ENCODE peak calls at places on chromosomes 5 and 9, in four cellular contexts. A, W, O and T are unnamed samples.

GRCh38 chr9:134618163-134618822 is 23.3 kb upstream of the COL5A1 start:
- DNase-seq in A (no peak), W (no peak), O (no peak), T (no peak)

GRCh38 chr9:79184821-79185220 is 386.9 kb upstream of the TLE4 start:
- DNase-seq in A (no peak), W (no peak), O (no peak), T (no peak)

GRCh38 chr5:134101686-134102439 is 12.6 kb upstream of the TCF7 start:
- DNase-seq in A (peak; percentile 21), W (no peak), O (peak; percentile 93), T (peak; percentile 58)

GRCh38 chr5:95241-95980 is 3.4 kb downstream of the PLEKHG4B start:
- DNase-seq in A (no peak), W (no peak), O (no peak), T (no peak)

GRCh38 chr9:35538361-35539234 is 48.7 kb downstream of the RUSC2 start:
- DNase-seq in A (no peak), W (no peak), O (no peak), T (no peak)

GRCh38 chr9:76403352-76403751 is 9.1 kb upstream of the RFK start:
- DNase-seq in A (peak; percentile 42), W (no peak), O (no peak), T (peak; percentile 64)

GRCh38 chr5:59067976-59068651 is 485.2 kb downstream of the RAB3C start:
- DNase-seq in A (no peak), W (no peak), O (no peak), T (no peak)

GRCh38 chr5:131466171-131466766 is 168.8 kb downstream of the RAPGEF6 start:
- DNase-seq in A (no peak), W (peak; percentile 8), O (no peak), T (no peak)

GRCh38 chr9:85964949-85965348 is 24.0 kb downstream of the NAA35 start:
- DNase-seq in A (no peak), W (no peak), O (no peak), T (no peak)

GRCh38 chr5:120449501-120449900 is 14.6 kb upstream of the PRR16 start:
- DNase-seq in A (no peak), W (no peak), O (no peak), T (no peak)

GRCh38 chr9:95273369-95274051 is 44.0 kb downstream of the FANCC start:
- DNase-seq in A (no peak), W (no peak), O (no peak), T (no peak)

GRCh38 chr5:73496984-73497457 is 1.2 kb upstream of the BTF3 start:
- DNase-seq in A (peak; percentile 79), W (peak; percentile 88), O (peak; percentile 50), T (peak; percentile 90)

GRCh38 chr5:109903061-109903460 is 213.3 kb downstream of the MAN2A1 start:
- DNase-seq in A (no peak), W (no peak), O (no peak), T (no peak)

DNA sequence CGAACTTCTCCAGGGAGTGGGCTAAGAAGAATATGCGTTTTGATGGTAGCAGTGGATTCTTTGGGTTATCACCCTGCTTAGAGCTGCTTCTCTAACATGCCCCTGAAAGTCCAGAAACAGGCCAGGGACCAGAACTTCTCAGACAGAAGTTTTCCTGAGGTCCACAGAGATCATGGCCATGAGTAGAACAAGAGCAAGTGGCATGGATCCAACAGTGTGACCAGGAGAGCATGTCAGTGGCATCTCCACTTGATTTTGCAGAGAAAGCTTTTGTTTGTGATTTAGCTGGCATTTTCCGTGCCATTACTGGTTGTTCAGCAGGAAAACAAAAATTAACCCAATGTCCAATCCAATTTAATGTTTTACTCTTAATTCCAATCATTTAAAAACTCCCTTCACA is 298.5 kb upstream of the CD180 start:
- DNase-seq in A (no peak), W (no peak), O (no peak), T (no peak)
- TF ChIP-seq TCF7L2 in A (no peak), W (no peak), O (no peak), T (no peak)

GRCh38 chr9:13705356-13705755 is 425.9 kb upstream of the MPDZ start:
- DNase-seq in A (no peak), W (no peak), O (no peak), T (no peak)

GRCh38 chr9:13707635-13708410 is 428.3 kb upstream of the MPDZ start:
- DNase-seq in A (no peak), W (no peak), O (no peak), T (no peak)

DNA sequence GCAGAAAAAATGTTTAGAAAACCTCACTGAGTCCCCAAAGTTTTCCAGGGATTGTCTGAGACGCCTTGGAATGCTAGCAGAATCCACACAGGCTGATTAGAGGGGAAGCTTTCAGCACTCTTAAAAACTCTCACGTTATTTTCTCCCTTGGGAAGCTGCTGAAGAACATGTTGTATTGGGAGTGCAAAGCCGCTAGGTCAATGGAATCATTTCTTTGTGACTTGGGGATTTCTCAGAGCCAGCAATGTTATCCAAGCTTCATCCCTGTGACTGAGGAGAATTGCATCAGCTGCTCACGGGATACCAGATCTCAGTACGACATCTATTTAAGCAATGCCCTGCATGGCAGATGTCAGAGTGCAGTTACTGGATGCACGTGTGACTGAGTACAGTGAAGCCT is 426.4 kb upstream of the MPDZ start:
- DNase-seq in A (no peak), W (no peak), O (no peak), T (no peak)
- TF ChIP-seq TCF7L2 in A (no peak), W (no peak), O (no peak), T (no peak)

DNA sequence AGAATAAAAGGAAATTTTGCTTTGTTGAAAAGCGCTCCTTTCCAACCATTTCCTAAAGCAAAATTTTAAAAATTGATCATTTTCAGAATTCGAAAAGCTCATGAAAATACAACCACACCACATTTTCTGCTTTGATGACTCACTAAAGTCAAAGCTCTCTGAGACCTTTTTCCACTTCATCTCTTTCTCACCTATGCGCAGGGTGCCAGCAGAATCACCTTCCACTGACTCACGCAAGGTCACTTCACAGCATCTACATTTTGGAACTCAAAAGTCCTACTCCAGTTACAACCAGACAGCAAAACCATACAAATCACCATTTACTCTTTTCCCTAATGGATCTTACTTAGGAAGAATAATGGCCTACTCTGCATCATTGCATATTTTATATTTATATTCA is 106.2 kb downstream of the MAP1B start:
- DNase-seq in A (no peak), W (no peak), O (no peak), T (no peak)
- TF ChIP-seq TCF7L2 in A (no peak), W (no peak), O (no peak), T (no peak)

DNA sequence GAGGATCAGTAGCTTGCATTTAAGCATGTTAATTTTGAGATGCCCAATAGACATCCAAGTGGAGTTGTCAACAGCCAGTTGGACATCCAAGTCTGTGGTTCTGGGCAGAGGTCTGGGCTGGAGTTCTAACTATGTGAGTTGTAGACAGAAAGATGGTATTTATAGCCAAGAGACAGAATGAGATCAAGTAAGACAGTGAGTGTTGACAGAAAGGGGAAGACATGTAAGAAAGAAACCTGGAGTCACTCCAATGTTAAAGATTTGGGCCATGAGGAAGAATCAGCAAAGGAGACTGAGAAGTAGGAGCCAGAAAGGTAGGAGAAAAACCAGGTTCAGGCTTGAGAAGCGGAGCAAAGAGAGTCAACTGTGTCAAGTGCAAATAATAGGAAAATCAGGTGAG is 95.5 kb upstream of the PUM3 start:
- DNase-seq in A (no peak), W (no peak), O (no peak), T (no peak)
- TF ChIP-seq TCF7L2 in A (no peak), W (no peak), O (no peak), T (no peak)

GRCh38 chr9:99019523-99020331 is 76.0 kb downstream of the COL15A1 start:
- DNase-seq in A (no peak), W (peak; percentile 73), O (no peak), T (no peak)
- TF ChIP-seq TCF7L2 in A (no peak), W (no peak), O (no peak), T (no peak)

GRCh38 chr9:136667217-136667939 is 4.7 kb downstream of the EGFL7 start:
- DNase-seq in A (no peak), W (no peak), O (no peak), T (no peak)
- TF ChIP-seq TCF7L2 in A (no peak), W (no peak), O (no peak), T (no peak)

GRCh38 chr9:138013836-138014569 is 136.4 kb downstream of the CACNA1B start:
- DNase-seq in A (no peak), W (no peak), O (no peak), T (no peak)
- TF ChIP-seq TCF7L2 in A (no peak), W (no peak), O (no peak), T (no peak)